ENCODE peak calls at places on chromosomes 16 and 17, in four cellular contexts. One of them, this sample, is unnamed.

GRCh38 chr17:74126179-74126900 is 77.1 kb upstream of the RPL38 start:
- DNase-seq in mammary epithelial cell: no peak
- DNase-seq in type B pancreatic cell: no peak
- DNase-seq in lung: no peak
- DNase-seq in this sample: no peak

GRCh38 chr17:38735161-38735997 is 5.2 kb downstream of the CISD3 start:
- DNase-seq in mammary epithelial cell: no peak
- DNase-seq in type B pancreatic cell: no peak
- DNase-seq in lung: no peak
- DNase-seq in this sample: no peak

GRCh38 chr16:65961491-65962143 is 404.9 kb upstream of the CDH5 start:
- DNase-seq in mammary epithelial cell: no peak
- DNase-seq in type B pancreatic cell: no peak
- DNase-seq in lung: no peak
- DNase-seq in this sample: no peak

GRCh38 chr17:18185391-18185790 is 1.8 kb downstream of the ALKBH5 start:
- DNase-seq in mammary epithelial cell: no peak
- DNase-seq in type B pancreatic cell: no peak
- DNase-seq in lung: no peak
- DNase-seq in this sample: no peak

GRCh38 chr17:33209671-33210070 is 83.4 kb downstream of the ASIC2 start:
- DNase-seq in mammary epithelial cell: no peak
- DNase-seq in type B pancreatic cell: no peak
- DNase-seq in lung: no peak
- DNase-seq in this sample: no peak

GRCh38 chr16:4988647-4989046 is 30.5 kb downstream of the SEC14L5 start:
- DNase-seq in mammary epithelial cell: no peak
- DNase-seq in type B pancreatic cell: no peak
- DNase-seq in lung: no peak
- DNase-seq in this sample: no peak

GRCh38 chr17:29586676-29587469 is 2.6 kb downstream of the GIT1 start:
- DNase-seq in mammary epithelial cell: no peak
- DNase-seq in type B pancreatic cell: no peak
- DNase-seq in lung: no peak
- DNase-seq in this sample: no peak

GRCh38 chr16:84742561-84743200 is 42.9 kb downstream of the USP10 start:
- DNase-seq in mammary epithelial cell: no peak
- DNase-seq in type B pancreatic cell: no peak
- DNase-seq in lung: no peak
- DNase-seq in this sample: no peak

GRCh38 chr16:87131061-87131995 is 185.9 kb downstream of the C16orf95 start:
- DNase-seq in mammary epithelial cell: no peak
- DNase-seq in type B pancreatic cell: no peak
- DNase-seq in lung: no peak
- DNase-seq in this sample: no peak

GRCh38 chr17:68346448-68346847 is 55.2 kb downstream of the ARSG start:
- DNase-seq in mammary epithelial cell: no peak
- DNase-seq in type B pancreatic cell: no peak
- DNase-seq in lung: peak
- DNase-seq in this sample: no peak

GRCh38 chr17:8173056-8173870 is 2.9 kb downstream of the TMEM107 start:
- DNase-seq in mammary epithelial cell: peak
- DNase-seq in type B pancreatic cell: no peak
- DNase-seq in lung: peak
- DNase-seq in this sample: no peak

GRCh38 chr16:84607694-84608093 is 10.2 kb downstream of the COTL1 start:
- DNase-seq in mammary epithelial cell: no peak
- DNase-seq in type B pancreatic cell: no peak
- DNase-seq in lung: no peak
- DNase-seq in this sample: no peak

GRCh38 chr17:57289613-57290012 is 33.3 kb downstream of the MSI2 start:
- DNase-seq in mammary epithelial cell: no peak
- DNase-seq in type B pancreatic cell: no peak
- DNase-seq in lung: no peak
- DNase-seq in this sample: no peak

GRCh38 chr16:56303880-56304279 is 112.6 kb downstream of the GNAO1 start:
- DNase-seq in mammary epithelial cell: no peak
- DNase-seq in type B pancreatic cell: no peak
- DNase-seq in lung: no peak
- DNase-seq in this sample: no peak

GRCh38 chr16:16016388-16016964 is 67.1 kb downstream of the ABCC1 start:
- DNase-seq in mammary epithelial cell: no peak
- DNase-seq in type B pancreatic cell: no peak
- DNase-seq in lung: no peak
- DNase-seq in this sample: no peak

GRCh38 chr16:79623076-79623475 is 22.5 kb upstream of the MAF start:
- DNase-seq in mammary epithelial cell: no peak
- DNase-seq in type B pancreatic cell: no peak
- DNase-seq in lung: no peak
- DNase-seq in this sample: no peak

GRCh38 chr17:60325730-60326524 is 66.0 kb downstream of the USP32 start:
- DNase-seq in mammary epithelial cell: no peak
- DNase-seq in type B pancreatic cell: no peak
- DNase-seq in lung: no peak
- DNase-seq in this sample: no peak

GRCh38 chr17:65556014-65556909 is 5.2 kb downstream of the AXIN2 start:
- DNase-seq in mammary epithelial cell: peak
- DNase-seq in type B pancreatic cell: peak
- DNase-seq in lung: peak
- DNase-seq in this sample: no peak

GRCh38 chr17:63275968-63276349 is 170.1 kb downstream of the CYB561 start:
- DNase-seq in mammary epithelial cell: no peak
- DNase-seq in type B pancreatic cell: no peak
- DNase-seq in lung: no peak
- DNase-seq in this sample: no peak

GRCh38 chr17:68423251-68423650 is 34.0 kb downstream of the WIPI1 start:
- DNase-seq in mammary epithelial cell: no peak
- DNase-seq in type B pancreatic cell: no peak
- DNase-seq in lung: no peak
- DNase-seq in this sample: no peak

GRCh38 chr17:45436161-45436560 is 3.5 kb upstream of the ARHGAP27 start:
- DNase-seq in mammary epithelial cell: no peak
- DNase-seq in type B pancreatic cell: no peak
- DNase-seq in lung: no peak
- DNase-seq in this sample: no peak

GRCh38 chr17:3298260-3298659 is at the start of gene OR3A1:
- DNase-seq in mammary epithelial cell: no peak
- DNase-seq in type B pancreatic cell: no peak
- DNase-seq in lung: no peak
- DNase-seq in this sample: no peak

GRCh38 chr17:27921599-27921998 is 28.4 kb upstream of the LYRM9 start:
- DNase-seq in mammary epithelial cell: no peak
- DNase-seq in type B pancreatic cell: no peak
- DNase-seq in lung: no peak
- DNase-seq in this sample: no peak

GRCh38 chr17:65696739-65697394 is 135.4 kb upstream of the AXIN2 start:
- DNase-seq in mammary epithelial cell: no peak
- DNase-seq in type B pancreatic cell: no peak
- DNase-seq in lung: no peak
- DNase-seq in this sample: no peak

GRCh38 chr16:79267781-79268180 is 332.8 kb downstream of the MAF start:
- DNase-seq in mammary epithelial cell: no peak
- DNase-seq in type B pancreatic cell: no peak
- DNase-seq in lung: no peak
- DNase-seq in this sample: no peak

GRCh38 chr17:58666858-58667267 is 25.0 kb downstream of the TEX14 start:
- DNase-seq in mammary epithelial cell: no peak
- DNase-seq in type B pancreatic cell: no peak
- DNase-seq in lung: peak
- DNase-seq in this sample: no peak

GRCh38 chr17:12362853-12363252 is 302.8 kb upstream of the MYOCD start:
- DNase-seq in mammary epithelial cell: no peak
- DNase-seq in type B pancreatic cell: no peak
- DNase-seq in lung: no peak
- DNase-seq in this sample: no peak
- TF ChIP-seq CTCF in mammary epithelial cell: no peak
- TF ChIP-seq CTCF in type B pancreatic cell: no peak
- TF ChIP-seq CTCF in lung: no peak
- TF ChIP-seq CTCF in this sample: no peak

GRCh38 chr17:82751571-82752370 is at the start of gene TBCD:
- DNase-seq in mammary epithelial cell: peak
- DNase-seq in type B pancreatic cell: peak
- DNase-seq in lung: peak
- DNase-seq in this sample: peak

GRCh38 chr17:82751171-82751570 is 694 bp upstream of the TBCD start:
- DNase-seq in mammary epithelial cell: no peak
- DNase-seq in type B pancreatic cell: no peak
- DNase-seq in lung: no peak
- DNase-seq in this sample: no peak

GRCh38 chr17:82752371-82753200 is 721 bp downstream of the TBCD start:
- DNase-seq in mammary epithelial cell: peak
- DNase-seq in type B pancreatic cell: no peak
- DNase-seq in lung: peak
- DNase-seq in this sample: no peak

GRCh38 chr17:82748756-82749155 is 3.1 kb upstream of the TBCD start:
- DNase-seq in mammary epithelial cell: no peak
- DNase-seq in type B pancreatic cell: no peak
- DNase-seq in lung: no peak
- DNase-seq in this sample: no peak

GRCh38 chr17:82750241-82750905 is 1.5 kb upstream of the TBCD start:
- DNase-seq in mammary epithelial cell: no peak
- DNase-seq in type B pancreatic cell: no peak
- DNase-seq in lung: no peak
- DNase-seq in this sample: no peak
- TF ChIP-seq CTCF in mammary epithelial cell: no peak
- TF ChIP-seq CTCF in type B pancreatic cell: no peak
- TF ChIP-seq CTCF in lung: no peak
- TF ChIP-seq CTCF in this sample: no peak

GRCh38 chr17:39867891-39868553 is at the start of gene ZPBP2:
- DNase-seq in mammary epithelial cell: no peak
- DNase-seq in type B pancreatic cell: no peak
- DNase-seq in lung: no peak
- DNase-seq in this sample: no peak

GRCh38 chr17:39870776-39871175 is 2.8 kb downstream of the ZPBP2 start:
- DNase-seq in mammary epithelial cell: no peak
- DNase-seq in type B pancreatic cell: no peak
- DNase-seq in lung: no peak
- DNase-seq in this sample: no peak

GRCh38 chr17:39868554-39868942 is 546 bp downstream of the ZPBP2 start:
- DNase-seq in mammary epithelial cell: no peak
- DNase-seq in type B pancreatic cell: no peak
- DNase-seq in lung: no peak
- DNase-seq in this sample: no peak

GRCh38 chr17:39867084-39867890 is 715 bp upstream of the ZPBP2 start:
- DNase-seq in mammary epithelial cell: no peak
- DNase-seq in type B pancreatic cell: no peak
- DNase-seq in lung: no peak
- DNase-seq in this sample: no peak

DNA sequence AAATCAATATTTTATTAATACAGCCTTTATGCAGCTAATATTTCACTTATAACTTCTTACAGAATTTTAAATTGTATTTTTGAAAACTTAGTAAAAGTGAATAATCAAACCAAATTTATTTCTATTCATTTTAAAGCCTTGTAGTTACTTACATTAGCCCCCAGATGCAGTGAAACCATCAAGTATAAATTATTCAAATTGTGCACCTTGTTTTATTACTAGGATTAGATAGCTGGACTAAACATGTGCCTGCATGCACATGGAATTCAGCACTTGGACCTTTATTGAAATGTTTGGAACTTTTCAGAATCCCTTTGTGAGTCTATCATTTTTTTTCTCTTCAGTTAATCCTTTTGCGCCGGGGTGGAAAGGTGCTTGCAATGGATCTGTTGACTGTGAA is 4.7 kb downstream of the ZPBP2 start:
- DNase-seq in mammary epithelial cell: peak
- DNase-seq in type B pancreatic cell: no peak
- DNase-seq in lung: no peak
- DNase-seq in this sample: no peak
- TF ChIP-seq CTCF in mammary epithelial cell: peak
- TF ChIP-seq CTCF in type B pancreatic cell: no peak
- TF ChIP-seq CTCF in lung: no peak
- TF ChIP-seq CTCF in this sample: no peak

DNA sequence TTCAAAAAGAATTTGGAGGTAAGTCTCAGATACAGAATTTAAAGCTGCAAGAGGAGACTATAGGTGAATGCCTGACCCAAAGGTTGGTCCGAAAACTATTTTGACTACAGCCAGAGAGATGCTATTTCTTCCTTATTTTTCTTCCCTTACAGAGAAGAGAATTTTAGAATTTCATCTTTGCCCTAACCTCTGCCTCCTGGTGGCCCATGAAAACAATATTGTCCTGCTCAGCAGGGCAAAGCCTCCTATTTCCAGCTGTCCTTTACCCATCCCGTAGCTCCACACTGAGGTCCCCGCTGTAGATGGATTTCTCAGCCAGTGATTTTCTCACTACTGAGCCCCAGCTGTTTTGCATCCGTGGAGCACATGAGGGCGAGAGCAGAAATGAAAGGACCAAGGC is 24.6 kb downstream of the HOXB1 start:
- DNase-seq in mammary epithelial cell: no peak
- DNase-seq in type B pancreatic cell: no peak
- DNase-seq in lung: no peak
- DNase-seq in this sample: no peak
- TF ChIP-seq CTCF in mammary epithelial cell: no peak
- TF ChIP-seq CTCF in type B pancreatic cell: no peak
- TF ChIP-seq CTCF in lung: no peak
- TF ChIP-seq CTCF in this sample: no peak

GRCh38 chr17:82668631-82669099 is 20.4 kb upstream of the WDR45B start:
- DNase-seq in mammary epithelial cell: peak
- DNase-seq in type B pancreatic cell: no peak
- DNase-seq in lung: peak
- DNase-seq in this sample: no peak
- TF ChIP-seq CTCF in mammary epithelial cell: peak
- TF ChIP-seq CTCF in type B pancreatic cell: peak
- TF ChIP-seq CTCF in lung: peak
- TF ChIP-seq CTCF in this sample: peak